ENCODE peak calls at places on chromosomes 4 and X, in nine cellular contexts. One of them, this sample, is unnamed. For H3K4me1 and H3K36me3, the result is how much of the 10 kb centered on the place peaks cover.

GRCh38 chrX:45515262-45516215 is 314.9 kb upstream of the DIPK2B start:
- DNase-seq in tibial artery: peak
- DNase-seq in CD4-positive, CD25-positive, alpha-beta regulatory T cell: peak
- DNase-seq in psoas muscle: peak
- DNase-seq in adipocyte: peak
- DNase-seq in heart right ventricle: peak
- DNase-seq in OCI-LY7: no peak
- DNase-seq in CD8-positive, alpha-beta memory T cell: peak
- DNase-seq in Panc1: peak
- DNase-seq in this sample: peak

GRCh38 chr4:119873132-119873531 is 193.5 kb downstream of the MAD2L1 start:
- DNase-seq in tibial artery: no peak
- DNase-seq in CD4-positive, CD25-positive, alpha-beta regulatory T cell: no peak
- DNase-seq in psoas muscle: no peak
- DNase-seq in adipocyte: no peak
- DNase-seq in heart right ventricle: no peak
- DNase-seq in OCI-LY7: no peak
- DNase-seq in CD8-positive, alpha-beta memory T cell: no peak
- DNase-seq in Panc1: no peak
- DNase-seq in this sample: no peak

GRCh38 chr4:11106769-11107168 is 321.9 kb downstream of the HS3ST1 start:
- DNase-seq in tibial artery: no peak
- DNase-seq in CD4-positive, CD25-positive, alpha-beta regulatory T cell: no peak
- DNase-seq in psoas muscle: no peak
- DNase-seq in adipocyte: no peak
- DNase-seq in heart right ventricle: no peak
- DNase-seq in OCI-LY7: no peak
- DNase-seq in CD8-positive, alpha-beta memory T cell: no peak
- DNase-seq in Panc1: no peak
- DNase-seq in this sample: no peak

GRCh38 chrX:56783450-56783831 is 54.4 kb downstream of the NBDY start:
- DNase-seq in tibial artery: no peak
- DNase-seq in CD4-positive, CD25-positive, alpha-beta regulatory T cell: peak
- DNase-seq in psoas muscle: peak
- DNase-seq in adipocyte: no peak
- DNase-seq in heart right ventricle: no peak
- DNase-seq in OCI-LY7: no peak
- DNase-seq in CD8-positive, alpha-beta memory T cell: no peak
- DNase-seq in Panc1: no peak
- DNase-seq in this sample: peak

GRCh38 chr4:73862357-73862756 is 6.8 kb upstream of the CXCL1 start:
- DNase-seq in tibial artery: no peak
- DNase-seq in CD4-positive, CD25-positive, alpha-beta regulatory T cell: no peak
- DNase-seq in psoas muscle: no peak
- DNase-seq in adipocyte: peak
- DNase-seq in heart right ventricle: no peak
- DNase-seq in OCI-LY7: no peak
- DNase-seq in CD8-positive, alpha-beta memory T cell: no peak
- DNase-seq in Panc1: no peak
- DNase-seq in this sample: no peak

GRCh38 chrX:101658661-101659477 is 781 bp downstream of the ARMCX2 start:
- DNase-seq in tibial artery: peak
- DNase-seq in CD4-positive, CD25-positive, alpha-beta regulatory T cell: peak
- DNase-seq in psoas muscle: peak
- DNase-seq in adipocyte: peak
- DNase-seq in heart right ventricle: peak
- DNase-seq in OCI-LY7: no peak
- DNase-seq in CD8-positive, alpha-beta memory T cell: peak
- DNase-seq in Panc1: no peak
- DNase-seq in this sample: no peak

GRCh38 chrX:118346258-118347094 is 570 bp downstream of the WDR44 start:
- DNase-seq in tibial artery: peak
- DNase-seq in CD4-positive, CD25-positive, alpha-beta regulatory T cell: peak
- DNase-seq in psoas muscle: peak
- DNase-seq in adipocyte: peak
- DNase-seq in heart right ventricle: peak
- DNase-seq in OCI-LY7: peak
- DNase-seq in CD8-positive, alpha-beta memory T cell: peak
- DNase-seq in Panc1: no peak
- DNase-seq in this sample: peak

GRCh38 chr4:59920414-59920813 is 1279.7 kb upstream of the ADGRL3 start:
- DNase-seq in tibial artery: no peak
- DNase-seq in CD4-positive, CD25-positive, alpha-beta regulatory T cell: no peak
- DNase-seq in psoas muscle: no peak
- DNase-seq in adipocyte: no peak
- DNase-seq in heart right ventricle: no peak
- DNase-seq in OCI-LY7: no peak
- DNase-seq in CD8-positive, alpha-beta memory T cell: no peak
- DNase-seq in Panc1: no peak
- DNase-seq in this sample: no peak

DNA sequence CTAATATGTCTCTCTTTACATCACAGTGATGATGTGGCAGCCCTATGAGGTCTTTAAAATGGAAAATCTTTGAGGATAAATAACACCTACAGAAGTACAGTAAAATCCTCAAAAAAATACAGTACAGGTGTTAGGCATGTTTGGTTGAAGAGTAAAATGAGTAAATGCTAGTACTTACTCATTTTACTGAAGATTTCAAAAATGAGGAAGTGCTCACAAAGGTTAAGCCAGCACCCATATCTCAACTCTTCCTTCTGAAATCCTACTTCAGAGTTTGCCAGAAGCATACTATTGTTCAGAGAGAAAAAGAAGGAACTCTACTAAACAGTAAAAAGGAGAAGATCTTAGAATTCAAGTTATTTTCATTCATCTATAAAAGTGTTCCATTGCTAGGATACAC is 130.9 kb downstream of the CBR4 start:
- DNase-seq in tibial artery: no peak
- DNase-seq in CD4-positive, CD25-positive, alpha-beta regulatory T cell: no peak
- DNase-seq in psoas muscle: no peak
- DNase-seq in adipocyte: no peak
- DNase-seq in heart right ventricle: no peak
- DNase-seq in OCI-LY7: no peak
- DNase-seq in CD8-positive, alpha-beta memory T cell: no peak
- DNase-seq in Panc1: no peak
- DNase-seq in this sample: no peak
- H3K4me1 ChIP-seq in tibial artery: under half
- H3K4me1 ChIP-seq in CD4-positive, CD25-positive, alpha-beta regulatory T cell: under half
- H3K4me1 ChIP-seq in psoas muscle: half or more
- H3K4me1 ChIP-seq in adipocyte: half or more
- H3K4me1 ChIP-seq in heart right ventricle: half or more
- H3K4me1 ChIP-seq in OCI-LY7: under half
- H3K4me1 ChIP-seq in CD8-positive, alpha-beta memory T cell: under half
- H3K4me1 ChIP-seq in Panc1: under half
- H3K4me1 ChIP-seq in this sample: under half

GRCh38 chrX:1394731-1395501 is 3.0 kb upstream of the SLC25A6 start:
- DNase-seq in tibial artery: peak
- DNase-seq in CD4-positive, CD25-positive, alpha-beta regulatory T cell: no peak
- DNase-seq in psoas muscle: peak
- DNase-seq in adipocyte: no peak
- DNase-seq in heart right ventricle: no peak
- DNase-seq in OCI-LY7: no peak
- DNase-seq in CD8-positive, alpha-beta memory T cell: peak
- DNase-seq in Panc1: no peak
- DNase-seq in this sample: no peak

GRCh38 chrX:1393871-1394615 is 2.1 kb upstream of the SLC25A6 start:
- DNase-seq in tibial artery: peak
- DNase-seq in CD4-positive, CD25-positive, alpha-beta regulatory T cell: no peak
- DNase-seq in psoas muscle: peak
- DNase-seq in adipocyte: no peak
- DNase-seq in heart right ventricle: no peak
- DNase-seq in OCI-LY7: no peak
- DNase-seq in CD8-positive, alpha-beta memory T cell: peak
- DNase-seq in Panc1: no peak
- DNase-seq in this sample: no peak

GRCh38 chrX:1397441-1397840 is 5.5 kb upstream of the SLC25A6 start:
- DNase-seq in tibial artery: no peak
- DNase-seq in CD4-positive, CD25-positive, alpha-beta regulatory T cell: no peak
- DNase-seq in psoas muscle: peak
- DNase-seq in adipocyte: no peak
- DNase-seq in heart right ventricle: no peak
- DNase-seq in OCI-LY7: no peak
- DNase-seq in CD8-positive, alpha-beta memory T cell: peak
- DNase-seq in Panc1: no peak
- DNase-seq in this sample: no peak

GRCh38 chrX:1397001-1397400 is 5.1 kb upstream of the SLC25A6 start:
- DNase-seq in tibial artery: no peak
- DNase-seq in CD4-positive, CD25-positive, alpha-beta regulatory T cell: no peak
- DNase-seq in psoas muscle: peak
- DNase-seq in adipocyte: no peak
- DNase-seq in heart right ventricle: no peak
- DNase-seq in OCI-LY7: no peak
- DNase-seq in CD8-positive, alpha-beta memory T cell: peak
- DNase-seq in Panc1: no peak
- DNase-seq in this sample: no peak

DNA sequence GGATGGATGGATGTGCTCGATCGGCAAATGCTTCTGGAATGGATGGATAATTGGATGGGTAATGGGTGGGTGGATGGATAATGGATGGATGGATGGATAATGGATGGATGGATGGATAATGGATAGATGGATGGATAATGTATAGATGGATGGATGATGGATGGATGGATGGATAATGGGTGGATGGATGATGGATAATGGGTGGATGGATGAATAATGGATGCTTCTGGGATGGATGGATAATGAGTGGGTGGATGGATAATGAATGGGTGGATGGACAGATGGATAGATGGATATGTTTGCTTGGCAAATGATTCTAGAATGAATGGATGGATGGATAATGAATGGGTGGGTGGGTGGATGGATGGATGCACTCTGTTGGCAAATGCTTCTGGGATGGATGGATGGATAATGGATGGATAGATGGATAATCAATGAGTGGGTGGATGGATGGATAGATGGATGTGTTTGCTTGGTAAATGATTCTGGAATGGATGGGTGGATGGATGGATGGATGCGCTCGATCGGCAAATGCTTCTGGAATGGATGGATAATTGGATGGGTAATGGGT is 3.8 kb upstream of the SLC25A6 start:
- DNase-seq in tibial artery: no peak
- DNase-seq in CD4-positive, CD25-positive, alpha-beta regulatory T cell: no peak
- DNase-seq in psoas muscle: no peak
- DNase-seq in adipocyte: no peak
- DNase-seq in heart right ventricle: no peak
- DNase-seq in OCI-LY7: no peak
- DNase-seq in CD8-positive, alpha-beta memory T cell: no peak
- DNase-seq in Panc1: no peak
- DNase-seq in this sample: no peak
- H3K36me3 ChIP-seq in tibial artery: under half
- H3K36me3 ChIP-seq in CD4-positive, CD25-positive, alpha-beta regulatory T cell: under half
- H3K36me3 ChIP-seq in psoas muscle: under half
- H3K36me3 ChIP-seq in adipocyte: under half
- H3K36me3 ChIP-seq in heart right ventricle: under half
- H3K36me3 ChIP-seq in OCI-LY7: half or more
- H3K36me3 ChIP-seq in CD8-positive, alpha-beta memory T cell: under half
- H3K36me3 ChIP-seq in Panc1: under half
- H3K36me3 ChIP-seq in this sample: under half

GRCh38 chrX:10195947-10196346 is 39.2 kb downstream of the CLCN4 start:
- DNase-seq in tibial artery: no peak
- DNase-seq in CD4-positive, CD25-positive, alpha-beta regulatory T cell: no peak
- DNase-seq in psoas muscle: no peak
- DNase-seq in adipocyte: no peak
- DNase-seq in heart right ventricle: no peak
- DNase-seq in OCI-LY7: no peak
- DNase-seq in CD8-positive, alpha-beta memory T cell: no peak
- DNase-seq in Panc1: no peak
- DNase-seq in this sample: no peak

GRCh38 chrX:10195425-10195824 is 38.6 kb downstream of the CLCN4 start:
- DNase-seq in tibial artery: no peak
- DNase-seq in CD4-positive, CD25-positive, alpha-beta regulatory T cell: no peak
- DNase-seq in psoas muscle: no peak
- DNase-seq in adipocyte: no peak
- DNase-seq in heart right ventricle: no peak
- DNase-seq in OCI-LY7: no peak
- DNase-seq in CD8-positive, alpha-beta memory T cell: no peak
- DNase-seq in Panc1: no peak
- DNase-seq in this sample: no peak

GRCh38 chrX:10190367-10190766 is 33.6 kb downstream of the CLCN4 start:
- DNase-seq in tibial artery: peak
- DNase-seq in CD4-positive, CD25-positive, alpha-beta regulatory T cell: no peak
- DNase-seq in psoas muscle: no peak
- DNase-seq in adipocyte: peak
- DNase-seq in heart right ventricle: peak
- DNase-seq in OCI-LY7: peak
- DNase-seq in CD8-positive, alpha-beta memory T cell: no peak
- DNase-seq in Panc1: peak
- DNase-seq in this sample: peak

GRCh38 chrX:10189317-10190268 is 32.8 kb downstream of the CLCN4 start:
- DNase-seq in tibial artery: peak
- DNase-seq in CD4-positive, CD25-positive, alpha-beta regulatory T cell: peak
- DNase-seq in psoas muscle: peak
- DNase-seq in adipocyte: peak
- DNase-seq in heart right ventricle: peak
- DNase-seq in OCI-LY7: peak
- DNase-seq in CD8-positive, alpha-beta memory T cell: peak
- DNase-seq in Panc1: peak
- DNase-seq in this sample: peak

GRCh38 chrX:10193587-10193986 is 36.8 kb downstream of the CLCN4 start:
- DNase-seq in tibial artery: no peak
- DNase-seq in CD4-positive, CD25-positive, alpha-beta regulatory T cell: no peak
- DNase-seq in psoas muscle: no peak
- DNase-seq in adipocyte: no peak
- DNase-seq in heart right ventricle: no peak
- DNase-seq in OCI-LY7: no peak
- DNase-seq in CD8-positive, alpha-beta memory T cell: no peak
- DNase-seq in Panc1: no peak
- DNase-seq in this sample: no peak
- H3K4me1 ChIP-seq in tibial artery: under half
- H3K4me1 ChIP-seq in CD4-positive, CD25-positive, alpha-beta regulatory T cell: under half
- H3K4me1 ChIP-seq in psoas muscle: under half
- H3K4me1 ChIP-seq in adipocyte: under half
- H3K4me1 ChIP-seq in heart right ventricle: under half
- H3K4me1 ChIP-seq in OCI-LY7: under half
- H3K4me1 ChIP-seq in CD8-positive, alpha-beta memory T cell: under half
- H3K4me1 ChIP-seq in Panc1: under half
- H3K4me1 ChIP-seq in this sample: under half

GRCh38 chr4:2691952-2692435 is 64.1 kb downstream of the TNIP2 start:
- DNase-seq in tibial artery: no peak
- DNase-seq in CD4-positive, CD25-positive, alpha-beta regulatory T cell: no peak
- DNase-seq in psoas muscle: no peak
- DNase-seq in adipocyte: no peak
- DNase-seq in heart right ventricle: no peak
- DNase-seq in OCI-LY7: no peak
- DNase-seq in CD8-positive, alpha-beta memory T cell: no peak
- DNase-seq in Panc1: no peak
- DNase-seq in this sample: no peak

GRCh38 chr4:2696423-2696822 is 59.7 kb downstream of the TNIP2 start:
- DNase-seq in tibial artery: no peak
- DNase-seq in CD4-positive, CD25-positive, alpha-beta regulatory T cell: no peak
- DNase-seq in psoas muscle: no peak
- DNase-seq in adipocyte: no peak
- DNase-seq in heart right ventricle: no peak
- DNase-seq in OCI-LY7: peak
- DNase-seq in CD8-positive, alpha-beta memory T cell: no peak
- DNase-seq in Panc1: no peak
- DNase-seq in this sample: peak

GRCh38 chr4:2697995-2698414 is 58.1 kb downstream of the TNIP2 start:
- DNase-seq in tibial artery: no peak
- DNase-seq in CD4-positive, CD25-positive, alpha-beta regulatory T cell: no peak
- DNase-seq in psoas muscle: no peak
- DNase-seq in adipocyte: no peak
- DNase-seq in heart right ventricle: no peak
- DNase-seq in OCI-LY7: no peak
- DNase-seq in CD8-positive, alpha-beta memory T cell: no peak
- DNase-seq in Panc1: no peak
- DNase-seq in this sample: no peak

GRCh38 chr4:2695661-2696060 is 60.5 kb downstream of the TNIP2 start:
- DNase-seq in tibial artery: no peak
- DNase-seq in CD4-positive, CD25-positive, alpha-beta regulatory T cell: no peak
- DNase-seq in psoas muscle: no peak
- DNase-seq in adipocyte: no peak
- DNase-seq in heart right ventricle: no peak
- DNase-seq in OCI-LY7: peak
- DNase-seq in CD8-positive, alpha-beta memory T cell: no peak
- DNase-seq in Panc1: no peak
- DNase-seq in this sample: peak

DNA sequence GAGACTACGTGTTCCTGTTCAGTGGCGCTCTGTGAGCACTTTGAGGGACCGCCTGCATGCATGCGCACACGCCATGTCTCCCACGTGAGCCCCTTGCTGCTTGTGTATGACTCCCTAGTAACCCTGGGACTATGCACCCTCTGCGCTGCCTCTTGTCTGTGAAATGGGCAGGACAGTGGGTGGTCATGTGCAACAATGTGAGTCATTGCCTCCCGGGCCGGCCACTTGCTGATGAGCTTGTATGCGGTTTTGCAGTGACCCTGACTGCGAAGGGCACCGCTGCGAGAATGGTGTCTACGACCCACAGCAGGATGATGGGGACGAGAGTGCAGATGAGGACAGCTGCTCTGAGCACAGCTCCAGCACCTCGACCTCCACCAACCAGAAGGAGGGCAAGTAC is 61.4 kb downstream of the TNIP2 start:
- DNase-seq in tibial artery: no peak
- DNase-seq in CD4-positive, CD25-positive, alpha-beta regulatory T cell: no peak
- DNase-seq in psoas muscle: no peak
- DNase-seq in adipocyte: no peak
- DNase-seq in heart right ventricle: no peak
- DNase-seq in OCI-LY7: no peak
- DNase-seq in CD8-positive, alpha-beta memory T cell: no peak
- DNase-seq in Panc1: no peak
- DNase-seq in this sample: no peak
- H3K36me3 ChIP-seq in tibial artery: half or more
- H3K36me3 ChIP-seq in CD4-positive, CD25-positive, alpha-beta regulatory T cell: half or more
- H3K36me3 ChIP-seq in psoas muscle: under half
- H3K36me3 ChIP-seq in adipocyte: half or more
- H3K36me3 ChIP-seq in heart right ventricle: half or more
- H3K36me3 ChIP-seq in OCI-LY7: half or more
- H3K36me3 ChIP-seq in CD8-positive, alpha-beta memory T cell: half or more
- H3K36me3 ChIP-seq in Panc1: under half
- H3K36me3 ChIP-seq in this sample: under half

This sample was measured in Karpas-422.